ENCODE peak calls at places on chromosomes 12 and 14, in eight cellular contexts. P is psoas muscle; O is PC-9; D is right lobe of liver; C is ovary; B is fibroblast of lung; E is CD8-positive, alpha-beta T cell; V is effector memory CD4-positive, alpha-beta T cell. Q is an unnamed sample.

GRCh38 chr12:72057330-72057911 is 118.8 kb downstream of the TPH2 start:
- DNase-seq in P (no peak), O (peak; percentile 36), D (no peak), C (no peak), B (no peak), E (no peak), V (no peak), Q (no peak)

GRCh38 chr12:57276935-57277563 is 26.1 kb upstream of the STAC3 start:
- DNase-seq in P (no peak), O (no peak), D (no peak), C (no peak), B (peak; percentile 34), E (peak; percentile 19), V (no peak), Q (no peak)

GRCh38 chr12:15627995-15628945 is 160.9 kb downstream of the EPS8 start:
- DNase-seq in P (no peak), O (no peak), D (no peak), C (no peak), B (peak; percentile 76), E (no peak), V (no peak), Q (no peak)

GRCh38 chr12:14614704-14615121 is 47.0 kb upstream of the PLBD1 start:
- DNase-seq in P (no peak), O (no peak), D (no peak), C (no peak), B (no peak), E (no peak), V (no peak), Q (no peak)

GRCh38 chr12:89960607-89961394 is 252.2 kb upstream of the ATP2B1 start:
- DNase-seq in P (no peak), O (peak; percentile 38), D (no peak), C (no peak), B (peak; percentile 54), E (no peak), V (no peak), Q (no peak)

GRCh38 chr14:104510216-104510615 is 69.3 kb upstream of the C14orf180 start:
- DNase-seq in P (no peak), O (no peak), D (no peak), C (no peak), B (no peak), E (no peak), V (no peak), Q (no peak)

GRCh38 chr12:6684609-6685008 is 4.6 kb downstream of the ZNF384 start:
- DNase-seq in P (no peak), O (peak; percentile 44), D (no peak), C (no peak), B (peak; percentile 43), E (peak; percentile 54), V (no peak), Q (no peak)

GRCh38 chr12:26935636-26936378 is 2.0 kb downstream of the INTS13 start:
- DNase-seq in P (no peak), O (no peak), D (no peak), C (no peak), B (peak; percentile 6), E (no peak), V (no peak), Q (no peak)

GRCh38 chr14:60514378-60515243 is 5.7 kb downstream of the SIX6 start:
- DNase-seq in P (peak; percentile 83), O (no peak), D (no peak), C (no peak), B (no peak), E (no peak), V (no peak), Q (no peak)

GRCh38 chr12:20578142-20578541 is 117.0 kb upstream of the SLCO1C1 start:
- DNase-seq in P (no peak), O (no peak), D (no peak), C (no peak), B (no peak), E (no peak), V (no peak), Q (no peak)

GRCh38 chr12:5908251-5908650 is 36.8 kb downstream of the ANO2 start:
- DNase-seq in P (no peak), O (no peak), D (peak; percentile 29), C (no peak), B (no peak), E (no peak), V (no peak), Q (no peak)

GRCh38 chr12:103858953-103859601 is 18.0 kb upstream of the NT5DC3 start:
- DNase-seq in P (peak; percentile 84), O (peak; percentile 96), D (no peak), C (peak; percentile 67), B (peak; percentile 97), E (no peak), V (no peak), Q (peak; percentile 38)

GRCh38 chr14:52042371-52043037 is 26.4 kb downstream of the NID2 start:
- DNase-seq in P (no peak), O (no peak), D (no peak), C (no peak), B (no peak), E (no peak), V (no peak), Q (no peak)

GRCh38 chr14:105484069-105484996 is 2.4 kb upstream of the CRIP1 start:
- DNase-seq in P (no peak), O (no peak), D (no peak), C (no peak), B (no peak), E (peak; percentile 75), V (peak; percentile 55), Q (peak; percentile 63)

GRCh38 chr14:49249022-49249421 is 337.2 kb downstream of the RPS29 start:
- DNase-seq in P (no peak), O (no peak), D (no peak), C (no peak), B (peak; percentile 34), E (no peak), V (no peak), Q (no peak)

GRCh38 chr12:97277030-97277429 is 185.6 kb upstream of the RMST start:
- DNase-seq in P (no peak), O (no peak), D (no peak), C (no peak), B (no peak), E (no peak), V (no peak), Q (no peak)

GRCh38 chr12:45363903-45364302 is 148.0 kb downstream of the ANO6 start:
- DNase-seq in P (no peak), O (no peak), D (no peak), C (no peak), B (no peak), E (no peak), V (no peak), Q (no peak)

GRCh38 chr14:71932229-71932951 is at the start of gene RGS6:
- DNase-seq in P (no peak), O (no peak), D (no peak), C (no peak), B (no peak), E (no peak), V (no peak), Q (peak; percentile 34)

GRCh38 chr12:110853856-110854255 is 7.1 kb downstream of the CCDC63 start:
- DNase-seq in P (no peak), O (no peak), D (no peak), C (no peak), B (peak; percentile 14), E (no peak), V (no peak), Q (no peak)

GRCh38 chr14:32254952-32255679 is 52.0 kb upstream of the RNU6-8 start:
- DNase-seq in P (peak; percentile 75), O (peak; percentile 35), D (peak; percentile 73), C (peak; percentile 80), B (peak; percentile 77), E (peak; percentile 47), V (peak; percentile 14), Q (peak; percentile 56)

GRCh38 chr12:127119600-127120140 is 1147.3 kb upstream of the TMEM132C start:
- DNase-seq in P (no peak), O (no peak), D (no peak), C (no peak), B (no peak), E (no peak), V (no peak), Q (no peak)

GRCh38 chr12:26492406-26492805 is 297.0 kb downstream of the SSPN start:
- DNase-seq in P (no peak), O (no peak), D (no peak), C (no peak), B (no peak), E (no peak), V (no peak), Q (no peak)

GRCh38 chr12:84994436-84994835 is 41.6 kb downstream of the TSPAN19 start:
- DNase-seq in P (no peak), O (no peak), D (no peak), C (no peak), B (peak; percentile 75), E (no peak), V (no peak), Q (no peak)

GRCh38 chr12:124837958-124838803 is 25.5 kb downstream of the SCARB1 start:
- DNase-seq in P (peak; percentile 93), O (peak; percentile 97), D (peak; percentile 95), C (peak; percentile 90), B (peak; percentile 98), E (no peak), V (no peak), Q (peak; percentile 81)
- H3K36me3 ChIP-seq in P (no peaks in the 10 kb centered on the region), O (no peaks in the 10 kb centered on the region), D (no peaks in the 10 kb centered on the region), C (no peaks in the 10 kb centered on the region), B (no peaks in the 10 kb centered on the region), E (no peaks in the 10 kb centered on the region), V (no peaks in the 10 kb centered on the region), Q (no peaks in the 10 kb centered on the region)

DNA sequence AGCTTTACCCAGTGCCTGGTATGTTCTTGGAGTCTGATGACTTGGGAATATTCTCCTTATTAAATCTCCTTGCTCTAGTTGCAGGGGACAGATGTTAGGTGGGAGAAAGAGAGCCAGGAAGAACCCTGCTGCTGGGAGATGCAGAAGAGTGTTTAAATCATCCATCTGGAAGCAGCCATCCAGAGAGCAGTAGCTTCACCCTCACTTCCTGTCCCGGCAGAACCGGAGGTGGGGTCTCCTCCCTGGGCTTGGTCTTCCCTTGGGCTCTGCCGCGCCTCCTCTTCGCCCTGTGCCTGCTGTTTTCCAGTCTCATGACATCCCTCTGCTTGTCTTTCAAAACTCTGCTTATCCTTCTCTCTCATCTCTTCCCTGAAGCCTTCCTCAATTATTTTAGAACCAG is 15.5 kb downstream of the B4GALNT3 start:
- DNase-seq in P (no peak), O (no peak), D (no peak), C (no peak), B (no peak), E (no peak), V (no peak), Q (no peak)
- H3K4me3 ChIP-seq in P (no peak overlapping the region), O (no peak overlapping the region), D (no peak overlapping the region), C (no peak overlapping the region), B (no peak overlapping the region), E (no peak overlapping the region), V (no peak overlapping the region), Q (no peak overlapping the region)

GRCh38 chr12:120100630-120101029 is 15.9 kb downstream of the RAB35 start:
- DNase-seq in P (peak; percentile 95), O (no peak), D (peak; percentile 52), C (peak; percentile 71), B (peak; percentile 81), E (no peak), V (no peak), Q (peak; percentile 76)
- H3K36me3 ChIP-seq in P (peaks cover 3% of the 10 kb centered on the region), O (no peaks in the 10 kb centered on the region), D (peaks cover 33% of the 10 kb centered on the region), C (no peaks in the 10 kb centered on the region), B (peaks cover 24% of the 10 kb centered on the region), E (peaks cover 63% of the 10 kb centered on the region), V (peaks cover 86% of the 10 kb centered on the region), Q (peaks cover 68% of the 10 kb centered on the region)

DNA sequence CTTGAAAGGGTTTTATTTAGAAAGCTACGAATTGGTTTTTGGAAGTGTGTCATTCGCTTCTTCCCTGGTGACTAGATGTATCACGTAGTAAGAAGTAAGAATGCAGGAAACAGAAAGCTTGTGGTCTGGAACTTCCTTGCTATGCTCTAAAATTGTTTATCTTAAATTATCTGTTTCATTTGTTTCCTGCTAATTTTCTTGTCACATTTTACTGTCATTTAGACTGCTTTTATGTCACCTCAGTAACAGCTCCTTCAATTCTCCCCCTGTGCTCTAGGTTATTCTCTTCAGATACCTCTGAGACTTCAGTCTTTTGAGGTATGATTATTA is 671 bp upstream of the CD69 start:
- DNase-seq in P (no peak), O (no peak), D (no peak), C (no peak), B (no peak), E (no peak), V (no peak), Q (no peak)
- H3K4me3 ChIP-seq in P (no peak overlapping the region), O (no peak overlapping the region), D (no peak overlapping the region), C (no peak overlapping the region), B (no peak overlapping the region), E (peak overlapping the region; percentile 79), V (peak overlapping the region; percentile 90), Q (no peak overlapping the region)